ENCODE peak calls at places on chromosomes 4 and X, in eight cellular contexts. S is psoas muscle, G is neural progenitor cell, B is brain microvascular endothelial cell, M is PC-3, O is left lung, L is cardiac muscle cell, X is A673. H is an unnamed sample.

GRCh38 chr4:140300271-140300970 is 73.0 kb upstream of the SCOC start:
- DNase-seq in S (no peak), G (no peak), B (peak), M (peak), O (no peak), L (peak), X (peak), H (peak)

GRCh38 chr4:32633421-32633820 is 1913.3 kb downstream of the PCDH7 start:
- DNase-seq in S (no peak), G (no peak), B (no peak), M (no peak), O (no peak), L (no peak), X (no peak), H (no peak)

GRCh38 chr4:39524420-39524957 is 2.8 kb downstream of the UGDH start:
- DNase-seq in S (no peak), G (no peak), B (no peak), M (no peak), O (no peak), L (no peak), X (no peak), H (no peak)

GRCh38 chr4:5715357-5715756 is 4.4 kb downstream of the EVC start:
- DNase-seq in S (no peak), G (no peak), B (no peak), M (no peak), O (no peak), L (no peak), X (no peak), H (no peak)

GRCh38 chr4:140739971-140740370 is 16.2 kb downstream of the TBC1D9 start:
- DNase-seq in S (no peak), G (no peak), B (no peak), M (no peak), O (no peak), L (no peak), X (no peak), H (no peak)

GRCh38 chrX:47497274-47497673 is 14.3 kb upstream of the ZNF41 start:
- DNase-seq in S (no peak), G (no peak), B (no peak), M (peak), O (no peak), L (peak), X (peak), H (peak)

GRCh38 chr4:139241086-139241783 is 38.8 kb downstream of the MGARP start:
- DNase-seq in S (no peak), G (peak), B (no peak), M (no peak), O (no peak), L (no peak), X (no peak), H (no peak)

GRCh38 chr4:158162637-158163036 is 10.2 kb downstream of the GASK1B start:
- DNase-seq in S (no peak), G (no peak), B (no peak), M (no peak), O (no peak), L (no peak), X (no peak), H (no peak)

GRCh38 chr4:74855879-74856278 is 61.6 kb upstream of the BTC start:
- DNase-seq in S (no peak), G (no peak), B (no peak), M (peak), O (no peak), L (no peak), X (no peak), H (no peak)

GRCh38 chrX:12210196-12210815 is 72.0 kb downstream of the FRMPD4 start:
- DNase-seq in S (peak), G (no peak), B (peak), M (peak), O (peak), L (peak), X (no peak), H (peak)

GRCh38 chr4:32775049-32775448 is 2054.9 kb downstream of the PCDH7 start:
- DNase-seq in S (no peak), G (peak), B (peak), M (peak), O (no peak), L (peak), X (peak), H (no peak)

GRCh38 chr4:181418491-181418890 is 824.7 kb upstream of the TENM3 start:
- DNase-seq in S (no peak), G (peak), B (no peak), M (no peak), O (no peak), L (no peak), X (no peak), H (no peak)

GRCh38 chr4:40992472-40993298 is 221.7 kb downstream of the APBB2 start:
- DNase-seq in S (no peak), G (no peak), B (peak), M (peak), O (no peak), L (peak), X (peak), H (peak)

GRCh38 chrX:115021121-115021520 is 3.7 kb upstream of the IL13RA2 start:
- DNase-seq in S (no peak), G (no peak), B (no peak), M (no peak), O (no peak), L (peak), X (no peak), H (no peak)

GRCh38 chrX:129522184-129523059 is 868 bp downstream of the SMARCA1 start:
- DNase-seq in S (peak), G (peak), B (peak), M (peak), O (peak), L (peak), X (peak), H (peak)

GRCh38 chrX:30995705-30996104 is 76.1 kb downstream of the FTHL17 start:
- DNase-seq in S (no peak), G (no peak), B (no peak), M (no peak), O (no peak), L (no peak), X (peak), H (no peak)

GRCh38 chr4:92263575-92263974 is 40.2 kb upstream of the GRID2 start:
- DNase-seq in S (no peak), G (no peak), B (no peak), M (no peak), O (no peak), L (no peak), X (no peak), H (no peak)

GRCh38 chrX:154775611-154776349 is 13.1 kb downstream of the DKC1 start:
- DNase-seq in S (no peak), G (no peak), B (no peak), M (peak), O (no peak), L (peak), X (peak), H (peak)

GRCh38 chr4:133151681-133152329 is 2.7 kb downstream of the PCDH10 start:
- DNase-seq in S (no peak), G (peak), B (peak), M (no peak), O (no peak), L (peak), X (peak), H (no peak)

GRCh38 chr4:150366487-150366999 is 215.4 kb upstream of the MAB21L2 start:
- DNase-seq in S (no peak), G (peak), B (no peak), M (no peak), O (no peak), L (no peak), X (peak), H (no peak)

GRCh38 chrX:139079789-139080188 is 368.3 kb upstream of the FGF13 start:
- DNase-seq in S (no peak), G (no peak), B (no peak), M (no peak), O (no peak), L (no peak), X (no peak), H (no peak)

GRCh38 chrX:28591542-28591941 is 4.3 kb downstream of the IL1RAPL1 start:
- DNase-seq in S (no peak), G (no peak), B (no peak), M (peak), O (no peak), L (no peak), X (no peak), H (no peak)

GRCh38 chrX:28586291-28586690 is 955 bp upstream of the IL1RAPL1 start:
- DNase-seq in S (no peak), G (peak), B (peak), M (peak), O (no peak), L (peak), X (peak), H (no peak)

GRCh38 chrX:28589048-28589447 is 1.8 kb downstream of the IL1RAPL1 start:
- DNase-seq in S (no peak), G (no peak), B (no peak), M (no peak), O (no peak), L (no peak), X (no peak), H (no peak)

GRCh38 chrX:28586891-28587635 is at the start of gene IL1RAPL1:
- DNase-seq in S (no peak), G (peak), B (peak), M (peak), O (no peak), L (peak), X (peak), H (peak)

DNA sequence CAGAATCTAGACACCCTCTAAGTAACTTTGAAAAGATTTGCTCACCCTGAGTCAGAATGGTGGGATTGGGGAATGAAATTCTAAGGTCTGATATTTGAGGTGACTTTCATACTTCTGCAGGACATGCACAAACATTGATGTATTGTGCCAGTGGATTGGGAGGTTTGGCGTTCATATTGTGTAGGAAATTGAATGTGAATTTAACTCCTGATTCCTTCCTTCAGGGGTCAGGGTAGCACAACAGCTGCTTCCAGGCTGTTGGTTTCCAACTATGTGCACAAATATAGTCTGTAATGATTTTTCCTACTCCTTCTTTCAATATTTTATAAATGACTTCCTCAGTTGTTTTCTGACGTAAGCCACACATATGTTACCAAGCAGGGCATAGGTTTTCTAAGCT is 3.1 kb downstream of the IL1RAPL1 start:
- DNase-seq in S (no peak), G (peak), B (no peak), M (no peak), O (no peak), L (peak), X (no peak), H (no peak)
- TF ChIP-seq CTCF in S (no peak), G (peak), B (peak), M (peak), O (no peak), L (peak), X (no peak), H (no peak)

DNA sequence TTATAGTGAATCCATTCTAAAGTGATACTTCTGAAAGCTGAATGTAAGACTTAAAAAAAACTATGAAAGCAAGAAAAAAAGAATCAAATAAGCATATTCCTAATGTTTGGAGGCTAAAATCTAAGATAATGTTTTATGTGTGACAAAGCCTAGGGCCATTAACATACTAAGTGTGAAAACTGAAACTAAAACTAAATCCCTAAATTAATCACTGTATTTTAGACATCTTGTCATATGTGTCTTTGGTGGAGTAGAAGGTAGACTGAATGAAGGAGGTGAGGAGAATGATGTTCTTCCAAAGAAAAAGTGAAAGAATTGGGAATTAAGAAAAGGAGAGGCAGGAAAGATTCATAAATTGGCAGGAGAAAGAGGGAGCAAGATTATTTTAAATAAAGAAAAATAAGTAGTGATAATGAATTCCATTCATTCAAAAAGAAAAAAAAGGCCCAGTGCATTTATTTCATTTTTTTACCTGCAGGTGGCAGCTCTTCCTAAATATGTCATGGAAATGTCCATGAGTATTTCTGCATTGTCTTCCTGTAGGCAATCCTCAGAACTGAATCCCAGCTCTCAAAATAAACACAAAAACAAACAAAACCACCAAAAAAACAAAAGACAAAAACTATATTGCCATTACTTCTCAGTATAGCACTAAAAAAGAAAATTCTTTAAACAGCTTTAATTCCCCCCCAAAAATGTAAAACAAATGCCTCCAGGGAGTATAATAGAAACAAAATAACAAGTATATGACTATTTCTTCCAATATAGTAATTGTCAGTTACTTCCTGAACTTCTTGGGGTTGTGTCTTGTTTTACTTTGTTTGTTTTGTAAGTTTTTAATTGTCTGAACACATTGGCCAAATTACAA is 17.0 kb upstream of the AP1AR start:
- DNase-seq in S (no peak), G (no peak), B (no peak), M (peak), O (no peak), L (peak), X (peak), H (peak)
- H3K27ac ChIP-seq in S (no peak), G (no peak), B (peak), M (no peak), O (no peak), L (no peak), X (no peak), H (no peak)

GRCh38 chr4:38111717-38112116 is 151.5 kb downstream of the PTTG2 start:
- DNase-seq in S (no peak), G (no peak), B (no peak), M (no peak), O (no peak), L (no peak), X (no peak), H (no peak)
- TF ChIP-seq CTCF in S (no peak), G (no peak), B (no peak), M (no peak), O (no peak), L (no peak), X (no peak), H (no peak)

DNA sequence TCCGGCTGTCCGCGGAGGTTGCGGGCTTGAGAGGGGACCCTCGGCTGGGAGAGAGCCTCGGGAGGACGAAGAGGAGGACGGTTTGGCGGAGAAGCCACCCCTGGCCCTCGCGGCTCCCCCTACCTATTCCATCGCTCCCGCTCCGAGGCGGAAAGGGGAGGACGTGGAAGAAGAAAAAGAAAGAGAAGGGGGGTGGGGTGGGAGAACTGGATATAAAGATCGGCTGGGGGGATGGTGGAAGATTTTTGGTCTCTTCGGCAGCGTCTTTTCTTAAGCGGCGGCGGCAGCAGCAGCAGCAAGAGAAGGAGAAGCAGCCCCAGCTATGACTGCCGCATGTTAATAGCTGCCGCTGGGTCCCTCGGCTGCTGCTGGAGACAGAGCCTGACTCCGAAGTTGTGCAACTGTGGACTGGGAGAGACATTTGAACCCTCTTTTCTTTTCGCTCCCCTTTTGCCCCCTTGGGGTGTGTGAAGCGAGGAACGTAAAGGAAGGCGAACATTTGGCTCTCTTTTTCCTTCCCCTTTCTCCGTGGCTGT is 933 bp downstream of the ADGRL3 start:
- DNase-seq in S (no peak), G (peak), B (peak), M (peak), O (peak), L (peak), X (no peak), H (peak)
- H3K27ac ChIP-seq in S (no peak), G (peak), B (no peak), M (no peak), O (no peak), L (no peak), X (no peak), H (peak)

DNA sequence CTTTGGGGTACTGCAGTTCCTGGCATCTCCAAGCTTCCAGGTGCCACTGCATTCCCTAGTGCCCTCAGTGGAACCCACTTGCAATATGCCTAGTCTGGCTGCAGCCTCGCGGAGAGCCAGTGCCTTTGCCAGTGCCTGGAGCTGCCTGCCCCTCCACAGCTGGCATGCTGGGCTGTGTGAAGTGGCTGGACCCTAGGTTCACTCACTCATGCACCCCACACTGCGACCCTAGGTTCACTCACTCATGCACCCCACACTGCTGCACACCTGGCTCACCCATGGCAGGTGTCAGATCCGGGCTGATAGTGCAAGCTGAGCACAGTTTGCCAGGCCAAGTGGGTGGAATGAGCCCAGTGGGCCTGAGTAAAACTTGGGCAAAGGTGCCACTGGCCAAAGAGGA is 253.0 kb upstream of the NDST4 start:
- DNase-seq in S (no peak), G (no peak), B (no peak), M (no peak), O (no peak), L (no peak), X (no peak), H (no peak)
- TF ChIP-seq CTCF in S (no peak), G (no peak), B (no peak), M (no peak), O (no peak), L (no peak), X (no peak), H (no peak)

GRCh38 chrX:140822861-140823260 is 113.3 kb downstream of the LINC00632 start:
- DNase-seq in S (no peak), G (no peak), B (no peak), M (no peak), O (no peak), L (no peak), X (no peak), H (no peak)

GRCh38 chrX:140822184-140822583 is 112.6 kb downstream of the LINC00632 start:
- DNase-seq in S (no peak), G (no peak), B (no peak), M (no peak), O (no peak), L (no peak), X (no peak), H (no peak)

GRCh38 chrX:140815868-140816267 is 106.3 kb downstream of the LINC00632 start:
- DNase-seq in S (no peak), G (no peak), B (peak), M (peak), O (peak), L (peak), X (peak), H (peak)

GRCh38 chrX:140821280-140821679 is 111.7 kb downstream of the LINC00632 start:
- DNase-seq in S (no peak), G (no peak), B (no peak), M (no peak), O (no peak), L (no peak), X (no peak), H (no peak)

DNA sequence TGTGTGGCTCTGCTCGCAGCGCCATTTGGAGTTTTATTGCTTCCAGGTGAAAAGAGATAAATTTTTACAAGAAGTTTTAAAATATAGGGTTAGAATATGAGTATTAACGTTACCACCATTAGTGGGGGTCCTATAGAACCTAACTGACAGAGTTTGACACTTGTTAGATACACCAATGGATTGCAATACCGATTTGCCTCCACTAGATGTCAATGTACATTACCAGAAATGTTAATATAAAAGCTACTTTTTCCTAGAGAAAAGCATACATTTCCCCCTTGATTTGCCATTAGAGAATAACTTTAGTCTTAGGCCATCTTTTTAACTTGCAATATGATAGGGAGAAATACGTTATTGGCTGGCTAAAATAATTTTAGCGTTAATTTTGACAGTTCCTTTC is 108.4 kb downstream of the LINC00632 start:
- DNase-seq in S (no peak), G (peak), B (peak), M (peak), O (no peak), L (peak), X (peak), H (no peak)
- H3K27ac ChIP-seq in S (no peak), G (no peak), B (no peak), M (no peak), O (no peak), L (no peak), X (no peak), H (no peak)